ENCODE peak calls at places on chromosomes 13 and 19, in nine cellular contexts. Y is stimulated activated CD4-positive, alpha-beta T cell treated with anti-CD3 and anti-CD28 coated beads, Interleukin-12 subunit alpha, Interleukin-12 subunit beta, amount 100 ng/mL, for 24 hours; G is cardiac fibroblast; I is ELR; V is adrenal gland; U is effector CD4-positive, alpha-beta T cell; S is KG1; N is GM18507; R is T-helper 2 cell. Q is an unnamed sample.

GRCh38 chr19:15369594-15369891 is 10.0 kb downstream of the AKAP8 start:
- DNase-seq in V (no peak), Y (no peak), S (no peak), N (no peak), R (no peak), U (no peak), I (no peak), G (no peak), Q (no peak)

GRCh38 chr13:20664304-20664703 is 39.2 kb upstream of the IL17D start:
- DNase-seq in Y (no peak), V (no peak), I (no peak), U (no peak), G (no peak), S (no peak), N (no peak), R (no peak), Q (no peak)

GRCh38 chr19:15583346-15583745 is 31.7 kb upstream of the CYP4F8 start:
- DNase-seq in N (no peak), V (no peak), S (no peak), G (no peak), Y (no peak), R (no peak), U (no peak), I (no peak), Q (no peak)

GRCh38 chr19:676007-676342 is 217 bp upstream of the FSTL3 start:
- DNase-seq in S (no peak), I (no peak), G (no peak), R (no peak), Y (no peak), N (no peak), U (no peak), V (no peak), Q (no peak)

GRCh38 chr13:109788372-109789195 is 2.2 kb upstream of the IRS2 start:
- DNase-seq in V (no peak), G (no peak), S (no peak), R (peak), N (no peak), I (no peak), U (no peak), Y (no peak), Q (no peak)

GRCh38 chr19:19399733-19400438 is 5.6 kb upstream of the GATAD2A start:
- DNase-seq in G (peak), Y (no peak), V (no peak), U (no peak), R (no peak), S (no peak), I (peak), N (no peak), Q (no peak)

GRCh38 chr19:50008532-50008931 is 16.6 kb downstream of the VRK3 start:
- DNase-seq in R (no peak), N (no peak), Y (no peak), V (no peak), G (peak), S (no peak), I (peak), U (no peak), Q (no peak)

GRCh38 chr19:55376381-55376933 is at the start of gene TMEM190:
- DNase-seq in S (no peak), I (no peak), R (no peak), G (no peak), U (no peak), N (no peak), Y (no peak), V (no peak), Q (no peak)

GRCh38 chr19:45391871-45392665 is 12.8 kb downstream of the PPP1R13L start:
- DNase-seq in S (no peak), U (no peak), R (no peak), V (no peak), I (no peak), Y (no peak), G (no peak), N (no peak), Q (no peak)

GRCh38 chr13:98174995-98175394 is 2.1 kb downstream of the RNF113B start:
- DNase-seq in Y (no peak), N (no peak), R (no peak), G (peak), V (no peak), I (peak), U (no peak), S (no peak), Q (no peak)

GRCh38 chr19:10471909-10472308 is 31.2 kb downstream of the KEAP1 start:
- DNase-seq in U (no peak), Y (no peak), N (no peak), G (peak), I (peak), V (no peak), R (peak), S (peak), Q (no peak)

GRCh38 chr13:101868585-101869469 is 416.4 kb downstream of the ITGBL1 start:
- DNase-seq in G (no peak), I (no peak), V (no peak), Y (no peak), U (no peak), S (no peak), N (no peak), R (no peak), Q (no peak)

GRCh38 chr19:16521715-16522289 is 20.4 kb downstream of the CHERP start:
- DNase-seq in Y (no peak), G (no peak), I (no peak), S (no peak), N (no peak), V (no peak), R (no peak), U (no peak), Q (no peak)

GRCh38 chr19:38298841-38299680 is 5.0 kb upstream of the C19orf33 start:
- DNase-seq in N (no peak), R (no peak), U (no peak), Y (no peak), G (no peak), S (no peak), V (no peak), I (no peak), Q (no peak)

GRCh38 chr13:51643882-51644281 is 59.6 kb downstream of the WDFY2 start:
- DNase-seq in I (peak), U (no peak), G (peak), N (no peak), Y (no peak), S (no peak), V (no peak), R (no peak), Q (no peak)

GRCh38 chr19:55640577-55641375 is at the start of gene ZNF580:
- DNase-seq in V (peak), S (no peak), I (peak), N (no peak), G (peak), U (no peak), R (peak), Y (peak), Q (peak)

GRCh38 chr13:109875746-109876145 is 89.4 kb upstream of the IRS2 start:
- DNase-seq in V (no peak), U (no peak), S (no peak), G (no peak), R (no peak), N (no peak), I (no peak), Y (no peak), Q (no peak)

GRCh38 chr13:33119886-33120543 is 103.8 kb downstream of the KL start:
- DNase-seq in S (no peak), I (peak), G (no peak), N (no peak), V (no peak), U (no peak), Y (no peak), R (no peak), Q (no peak)

GRCh38 chr13:64480648-64481047 is 2749.5 kb downstream of the PCDH9 start:
- DNase-seq in N (no peak), I (no peak), V (no peak), U (no peak), R (no peak), S (no peak), Y (no peak), G (no peak), Q (no peak)

GRCh38 chr13:66234159-66234558 is 996.0 kb downstream of the PCDH9 start:
- DNase-seq in U (no peak), G (no peak), V (no peak), N (no peak), I (no peak), S (no peak), Y (no peak), R (no peak), Q (no peak)

Q was measured in D721Med.